ENCODE peak calls at places on chromosomes 7 and 10, in six cellular contexts. Z is naive thymus-derived CD4-positive, alpha-beta T cell; U is CD8-positive, alpha-beta memory T cell; Y is trophoblast cell; G is vagina; B is fibroblast of the aortic adventitia. W is an unnamed sample.

GRCh38 chr7:30421647-30422196 is 56.9 kb downstream of the NOD1 start:
- DNase-seq in Z (no peak), U (no peak), Y (no peak), G (no peak), B (no peak), W (no peak)

GRCh38 chr7:100897772-100898454 is 2.2 kb upstream of the ACHE start:
- DNase-seq in Z (no peak), U (no peak), Y (no peak), G (no peak), B (no peak), W (no peak)

GRCh38 chr10:625335-625699 is 64.2 kb downstream of the DIP2C start:
- DNase-seq in Z (no peak), U (no peak), Y (no peak), G (no peak), B (no peak), W (no peak)

GRCh38 chr7:115005241-115005640 is 83.3 kb downstream of the MDFIC start:
- DNase-seq in Z (no peak), U (no peak), Y (no peak), G (no peak), B (no peak), W (no peak)

GRCh38 chr7:99001482-99002145 is 123.3 kb downstream of the TRRAP start:
- DNase-seq in Z (no peak), U (no peak), Y (no peak), G (no peak), B (no peak), W (peak)

GRCh38 chr7:129780257-129781127 is 169.0 kb downstream of the NRF1 start:
- DNase-seq in Z (peak), U (peak), Y (peak), G (no peak), B (no peak), W (peak)

GRCh38 chr7:107043916-107044346 is 574 bp upstream of the PRKAR2B start:
- DNase-seq in Z (no peak), U (no peak), Y (no peak), G (no peak), B (peak), W (no peak)

GRCh38 chr7:135661311-135662122 is 797 bp upstream of the STMP1 start:
- DNase-seq in Z (no peak), U (no peak), Y (peak), G (no peak), B (no peak), W (no peak)

GRCh38 chr7:2261611-2262010 is 19.6 kb downstream of the NUDT1 start:
- DNase-seq in Z (peak), U (no peak), Y (no peak), G (no peak), B (no peak), W (peak)

GRCh38 chr7:157585113-157585861 is 248.5 kb downstream of the DNAJB6 start:
- DNase-seq in Z (no peak), U (no peak), Y (no peak), G (no peak), B (no peak), W (no peak)

GRCh38 chr10:118501637-118502440 is 93.6 kb downstream of the PRLHR start:
- DNase-seq in Z (no peak), U (no peak), Y (peak), G (peak), B (peak), W (no peak)

GRCh38 chr7:47284691-47285246 is 297.1 kb downstream of the TNS3 start:
- DNase-seq in Z (no peak), U (no peak), Y (no peak), G (no peak), B (no peak), W (no peak)
- H3K4me3 ChIP-seq in Z (no peak), U (no peak), Y (no peak), G (no peak), B (no peak), W (no peak)

GRCh38 chr7:140315498-140316164 is 82.7 kb downstream of the SLC37A3 start:
- DNase-seq in Z (no peak), U (no peak), Y (no peak), G (no peak), B (no peak), W (no peak)
- H3K4me3 ChIP-seq in Z (no peak), U (no peak), Y (no peak), G (peak), B (peak), W (no peak)

GRCh38 chr7:36391436-36392198 is 2.0 kb downstream of the ANLN start:
- DNase-seq in Z (no peak), U (no peak), Y (no peak), G (no peak), B (no peak), W (no peak)
- H3K4me3 ChIP-seq in Z (no peak), U (peak), Y (no peak), G (no peak), B (peak), W (no peak)

DNA sequence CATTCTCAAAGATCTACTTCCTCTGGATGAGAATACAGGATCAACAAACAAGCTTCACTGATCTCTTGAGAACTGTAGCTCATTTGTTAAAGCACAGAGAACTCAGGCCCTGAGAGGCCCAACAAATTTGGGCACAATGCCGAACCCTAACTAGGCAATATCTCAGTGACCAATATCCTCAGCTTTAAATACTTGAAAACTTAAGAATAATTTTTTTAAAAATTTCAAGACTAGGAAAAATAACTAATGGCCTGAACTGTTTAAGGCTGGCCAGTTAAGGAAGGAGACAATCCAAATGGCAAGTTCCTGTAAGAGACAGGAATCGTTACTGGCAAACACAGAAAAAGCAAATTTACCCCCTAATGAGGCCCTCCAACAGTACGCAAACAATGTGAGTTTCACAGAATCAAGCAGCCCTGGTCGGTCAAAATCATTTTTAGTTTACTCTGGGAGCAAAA is 39.7 kb downstream of the NT5C2 start:
- DNase-seq in Z (no peak), U (no peak), Y (no peak), G (no peak), B (peak), W (no peak)
- H3K4me3 ChIP-seq in Z (no peak), U (no peak), Y (no peak), G (peak), B (peak), W (no peak)

DNA sequence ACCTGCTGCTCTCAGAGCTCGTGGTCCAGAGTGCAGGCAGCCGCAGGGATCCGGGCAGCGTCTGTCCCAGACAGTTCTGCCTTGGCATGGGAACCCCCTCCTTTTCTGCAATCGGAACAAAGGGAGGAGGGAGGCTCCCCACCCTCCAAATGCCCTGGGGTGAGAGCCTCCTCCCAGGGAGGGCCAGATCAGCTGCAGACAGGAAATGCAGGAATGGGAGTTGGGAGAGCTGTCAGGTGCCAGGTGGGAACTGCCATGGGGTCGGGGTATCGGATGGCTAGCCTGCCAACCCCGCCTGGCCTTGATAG is at the start of gene CALML5:
- DNase-seq in Z (no peak), U (no peak), Y (no peak), G (no peak), B (no peak), W (no peak)
- H3K4me3 ChIP-seq in Z (no peak), U (no peak), Y (no peak), G (peak), B (no peak), W (no peak)

W was measured in CD8-positive, alpha-beta T cell.